ENCODE peak calls at places on chromosomes 7 and 10, in ten cellular contexts. One of them, this sample, is unnamed. For H3K4me1 and H3K9me3, the result is how much of the 10 kb centered on the place peaks cover.

GRCh38 chr7:50940621-50941020 is 157.9 kb upstream of the GRB10 start:
- DNase-seq in PC-9: no peak
- DNase-seq in neuronal stem cell: no peak
- DNase-seq in SK-N-SH: no peak
- DNase-seq in GM12878: no peak
- DNase-seq in right cardiac atrium: no peak
- DNase-seq in ovary: no peak
- DNase-seq in H9: no peak
- DNase-seq in right lobe of liver: no peak
- DNase-seq in transverse colon: no peak
- DNase-seq in this sample: no peak

GRCh38 chr7:71272509-71273214 is 140.7 kb downstream of the GALNT17 start:
- DNase-seq in neuronal stem cell: no peak
- DNase-seq in PC-9: no peak
- DNase-seq in H9: no peak
- DNase-seq in SK-N-SH: no peak
- DNase-seq in ovary: no peak
- DNase-seq in transverse colon: no peak
- DNase-seq in GM12878: no peak
- DNase-seq in right cardiac atrium: no peak
- DNase-seq in right lobe of liver: no peak
- DNase-seq in this sample: no peak

GRCh38 chr7:54839538-54840213 is 80.7 kb upstream of the SEC61G start:
- DNase-seq in neuronal stem cell: no peak
- DNase-seq in transverse colon: peak
- DNase-seq in H9: peak
- DNase-seq in PC-9: peak
- DNase-seq in right cardiac atrium: peak
- DNase-seq in ovary: peak
- DNase-seq in GM12878: no peak
- DNase-seq in right lobe of liver: peak
- DNase-seq in SK-N-SH: peak
- DNase-seq in this sample: peak

GRCh38 chr7:94740490-94740889 is 84.6 kb upstream of the SGCE start:
- DNase-seq in neuronal stem cell: no peak
- DNase-seq in right lobe of liver: no peak
- DNase-seq in SK-N-SH: no peak
- DNase-seq in H9: no peak
- DNase-seq in GM12878: no peak
- DNase-seq in right cardiac atrium: no peak
- DNase-seq in PC-9: no peak
- DNase-seq in transverse colon: no peak
- DNase-seq in ovary: no peak
- DNase-seq in this sample: no peak

GRCh38 chr10:100923580-100923979 is 10.8 kb downstream of the SLF2 start:
- DNase-seq in SK-N-SH: no peak
- DNase-seq in PC-9: no peak
- DNase-seq in ovary: no peak
- DNase-seq in transverse colon: no peak
- DNase-seq in right lobe of liver: no peak
- DNase-seq in neuronal stem cell: no peak
- DNase-seq in right cardiac atrium: no peak
- DNase-seq in GM12878: no peak
- DNase-seq in H9: no peak
- DNase-seq in this sample: no peak

GRCh38 chr7:138699661-138700060 is 1.5 kb downstream of the SVOPL start:
- DNase-seq in right cardiac atrium: no peak
- DNase-seq in right lobe of liver: no peak
- DNase-seq in PC-9: no peak
- DNase-seq in GM12878: no peak
- DNase-seq in H9: no peak
- DNase-seq in SK-N-SH: no peak
- DNase-seq in transverse colon: no peak
- DNase-seq in neuronal stem cell: no peak
- DNase-seq in ovary: no peak
- DNase-seq in this sample: no peak

GRCh38 chr7:148385009-148385682 is 205.4 kb upstream of the C7orf33 start:
- DNase-seq in right lobe of liver: no peak
- DNase-seq in ovary: no peak
- DNase-seq in SK-N-SH: no peak
- DNase-seq in PC-9: no peak
- DNase-seq in transverse colon: no peak
- DNase-seq in H9: no peak
- DNase-seq in neuronal stem cell: peak
- DNase-seq in GM12878: no peak
- DNase-seq in right cardiac atrium: no peak
- DNase-seq in this sample: no peak

GRCh38 chr10:35876248-35876647 is 234.2 kb upstream of the FZD8 start:
- DNase-seq in SK-N-SH: no peak
- DNase-seq in transverse colon: no peak
- DNase-seq in right cardiac atrium: no peak
- DNase-seq in H9: no peak
- DNase-seq in PC-9: no peak
- DNase-seq in ovary: no peak
- DNase-seq in right lobe of liver: no peak
- DNase-seq in neuronal stem cell: no peak
- DNase-seq in GM12878: no peak
- DNase-seq in this sample: no peak

GRCh38 chr7:116689787-116690186 is 17.8 kb downstream of the MET start:
- DNase-seq in right lobe of liver: no peak
- DNase-seq in transverse colon: no peak
- DNase-seq in H9: no peak
- DNase-seq in ovary: no peak
- DNase-seq in SK-N-SH: no peak
- DNase-seq in right cardiac atrium: no peak
- DNase-seq in PC-9: peak
- DNase-seq in GM12878: no peak
- DNase-seq in neuronal stem cell: no peak
- DNase-seq in this sample: no peak

GRCh38 chr10:58755688-58756087 is 243.0 kb downstream of the BICC1 start:
- DNase-seq in right cardiac atrium: no peak
- DNase-seq in transverse colon: peak
- DNase-seq in right lobe of liver: no peak
- DNase-seq in PC-9: no peak
- DNase-seq in GM12878: no peak
- DNase-seq in neuronal stem cell: no peak
- DNase-seq in H9: no peak
- DNase-seq in SK-N-SH: no peak
- DNase-seq in ovary: no peak
- DNase-seq in this sample: no peak

GRCh38 chr10:71219918-71220688 is 7.7 kb downstream of the UNC5B start:
- DNase-seq in PC-9: no peak
- DNase-seq in neuronal stem cell: no peak
- DNase-seq in SK-N-SH: no peak
- DNase-seq in transverse colon: no peak
- DNase-seq in right lobe of liver: peak
- DNase-seq in GM12878: no peak
- DNase-seq in H9: no peak
- DNase-seq in ovary: no peak
- DNase-seq in right cardiac atrium: peak
- DNase-seq in this sample: peak

GRCh38 chr10:132407846-132408278 is 10.9 kb downstream of the PWWP2B start:
- DNase-seq in neuronal stem cell: no peak
- DNase-seq in SK-N-SH: peak
- DNase-seq in transverse colon: peak
- DNase-seq in ovary: peak
- DNase-seq in right lobe of liver: no peak
- DNase-seq in right cardiac atrium: peak
- DNase-seq in GM12878: no peak
- DNase-seq in H9: peak
- DNase-seq in PC-9: peak
- DNase-seq in this sample: peak

GRCh38 chr10:122999347-122999746 is 9.2 kb downstream of the IKZF5 start:
- DNase-seq in right cardiac atrium: no peak
- DNase-seq in PC-9: no peak
- DNase-seq in GM12878: no peak
- DNase-seq in neuronal stem cell: no peak
- DNase-seq in right lobe of liver: no peak
- DNase-seq in ovary: no peak
- DNase-seq in transverse colon: no peak
- DNase-seq in SK-N-SH: no peak
- DNase-seq in H9: no peak
- DNase-seq in this sample: no peak
- H3K4me1 ChIP-seq in right cardiac atrium: under half
- H3K4me1 ChIP-seq in PC-9: under half
- H3K4me1 ChIP-seq in GM12878: under half
- H3K4me1 ChIP-seq in neuronal stem cell: under half
- H3K4me1 ChIP-seq in right lobe of liver: under half
- H3K4me1 ChIP-seq in ovary: under half
- H3K4me1 ChIP-seq in transverse colon: under half
- H3K4me1 ChIP-seq in SK-N-SH: under half
- H3K4me1 ChIP-seq in H9: under half
- H3K4me1 ChIP-seq in this sample: under half

GRCh38 chr7:157560258-157560654 is 223.5 kb downstream of the DNAJB6 start:
- DNase-seq in right lobe of liver: no peak
- DNase-seq in ovary: no peak
- DNase-seq in H9: no peak
- DNase-seq in neuronal stem cell: no peak
- DNase-seq in right cardiac atrium: peak
- DNase-seq in PC-9: no peak
- DNase-seq in GM12878: no peak
- DNase-seq in transverse colon: no peak
- DNase-seq in SK-N-SH: no peak
- DNase-seq in this sample: no peak
- H3K9me3 ChIP-seq in right lobe of liver: under half
- H3K9me3 ChIP-seq in ovary: under half
- H3K9me3 ChIP-seq in H9: under half
- H3K9me3 ChIP-seq in neuronal stem cell: under half
- H3K9me3 ChIP-seq in right cardiac atrium: under half
- H3K9me3 ChIP-seq in PC-9: under half
- H3K9me3 ChIP-seq in GM12878: under half
- H3K9me3 ChIP-seq in transverse colon: under half
- H3K9me3 ChIP-seq in SK-N-SH: under half
- H3K9me3 ChIP-seq in this sample: under half

GRCh38 chr10:88114368-88114767 is 250.9 kb downstream of the PTEN start:
- DNase-seq in neuronal stem cell: no peak
- DNase-seq in right cardiac atrium: peak
- DNase-seq in H9: peak
- DNase-seq in GM12878: no peak
- DNase-seq in transverse colon: peak
- DNase-seq in ovary: no peak
- DNase-seq in PC-9: no peak
- DNase-seq in right lobe of liver: peak
- DNase-seq in SK-N-SH: peak
- DNase-seq in this sample: no peak

GRCh38 chr10:88115968-88116367 is 252.5 kb downstream of the PTEN start:
- DNase-seq in ovary: no peak
- DNase-seq in transverse colon: no peak
- DNase-seq in SK-N-SH: no peak
- DNase-seq in GM12878: no peak
- DNase-seq in right cardiac atrium: no peak
- DNase-seq in PC-9: no peak
- DNase-seq in right lobe of liver: no peak
- DNase-seq in H9: no peak
- DNase-seq in neuronal stem cell: no peak
- DNase-seq in this sample: no peak

GRCh38 chr10:88116491-88116890 is 253.1 kb downstream of the PTEN start:
- DNase-seq in GM12878: no peak
- DNase-seq in PC-9: no peak
- DNase-seq in H9: no peak
- DNase-seq in neuronal stem cell: no peak
- DNase-seq in transverse colon: no peak
- DNase-seq in ovary: no peak
- DNase-seq in right lobe of liver: no peak
- DNase-seq in SK-N-SH: no peak
- DNase-seq in right cardiac atrium: no peak
- DNase-seq in this sample: no peak

GRCh38 chr10:88113657-88114272 is 250.3 kb downstream of the PTEN start:
- DNase-seq in PC-9: no peak
- DNase-seq in ovary: no peak
- DNase-seq in neuronal stem cell: no peak
- DNase-seq in transverse colon: no peak
- DNase-seq in GM12878: no peak
- DNase-seq in SK-N-SH: no peak
- DNase-seq in right lobe of liver: no peak
- DNase-seq in right cardiac atrium: no peak
- DNase-seq in H9: no peak
- DNase-seq in this sample: no peak

GRCh38 chr10:88115406-88115805 is 252.0 kb downstream of the PTEN start:
- DNase-seq in transverse colon: no peak
- DNase-seq in right lobe of liver: no peak
- DNase-seq in right cardiac atrium: no peak
- DNase-seq in SK-N-SH: no peak
- DNase-seq in neuronal stem cell: no peak
- DNase-seq in H9: no peak
- DNase-seq in GM12878: no peak
- DNase-seq in ovary: no peak
- DNase-seq in PC-9: no peak
- DNase-seq in this sample: no peak
- H3K4me1 ChIP-seq in transverse colon: under half
- H3K4me1 ChIP-seq in right lobe of liver: under half
- H3K4me1 ChIP-seq in right cardiac atrium: under half
- H3K4me1 ChIP-seq in SK-N-SH: under half
- H3K4me1 ChIP-seq in neuronal stem cell: under half
- H3K4me1 ChIP-seq in H9: under half
- H3K4me1 ChIP-seq in GM12878: half or more
- H3K4me1 ChIP-seq in ovary: under half
- H3K4me1 ChIP-seq in PC-9: under half
- H3K4me1 ChIP-seq in this sample: half or more

GRCh38 chr7:6130007-6130587 is 98.9 kb downstream of the ANKRD61 start:
- DNase-seq in GM12878: no peak
- DNase-seq in SK-N-SH: no peak
- DNase-seq in right lobe of liver: no peak
- DNase-seq in ovary: no peak
- DNase-seq in H9: no peak
- DNase-seq in right cardiac atrium: no peak
- DNase-seq in PC-9: no peak
- DNase-seq in transverse colon: no peak
- DNase-seq in neuronal stem cell: no peak
- DNase-seq in this sample: no peak
- H3K9me3 ChIP-seq in GM12878: under half
- H3K9me3 ChIP-seq in SK-N-SH: under half
- H3K9me3 ChIP-seq in right lobe of liver: under half
- H3K9me3 ChIP-seq in ovary: under half
- H3K9me3 ChIP-seq in H9: under half
- H3K9me3 ChIP-seq in right cardiac atrium: under half
- H3K9me3 ChIP-seq in PC-9: under half
- H3K9me3 ChIP-seq in transverse colon: under half
- H3K9me3 ChIP-seq in neuronal stem cell: under half
- H3K9me3 ChIP-seq in this sample: under half

DNA sequence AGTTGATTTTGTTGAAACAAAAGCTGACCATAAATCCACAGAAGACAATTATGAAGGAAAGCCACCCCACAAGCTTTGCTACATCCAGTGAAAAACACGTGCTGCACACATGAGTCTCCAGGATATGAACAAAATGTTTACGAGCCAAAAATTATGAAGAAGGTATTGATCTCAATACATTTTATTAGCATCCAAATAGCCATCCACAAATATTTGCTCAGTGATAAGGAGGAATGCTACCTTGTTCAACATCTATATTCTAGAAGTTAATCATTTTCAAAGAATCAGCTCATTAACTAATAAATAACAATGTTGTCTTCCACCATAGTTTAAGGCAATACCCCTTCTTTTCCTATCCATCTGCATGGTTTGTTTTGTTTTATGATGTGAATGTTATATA is 42.7 kb downstream of the CALML3 start:
- DNase-seq in GM12878: no peak
- DNase-seq in PC-9: no peak
- DNase-seq in neuronal stem cell: no peak
- DNase-seq in right cardiac atrium: no peak
- DNase-seq in ovary: no peak
- DNase-seq in transverse colon: no peak
- DNase-seq in H9: no peak
- DNase-seq in SK-N-SH: no peak
- DNase-seq in right lobe of liver: no peak
- DNase-seq in this sample: no peak
- H3K4me1 ChIP-seq in GM12878: under half
- H3K4me1 ChIP-seq in PC-9: under half
- H3K4me1 ChIP-seq in neuronal stem cell: under half
- H3K4me1 ChIP-seq in right cardiac atrium: under half
- H3K4me1 ChIP-seq in ovary: under half
- H3K4me1 ChIP-seq in transverse colon: under half
- H3K4me1 ChIP-seq in H9: under half
- H3K4me1 ChIP-seq in SK-N-SH: under half
- H3K4me1 ChIP-seq in right lobe of liver: under half
- H3K4me1 ChIP-seq in this sample: under half